ENCODE peak calls at places on chromosomes 11 and 22, in eight cellular contexts. One of them, this sample, is unnamed.

GRCh38 chr22:17606472-17606871 is 22.1 kb downstream of the ATP6V1E1 start:
- DNase-seq in CD8-positive, alpha-beta memory T cell: no peak
- DNase-seq in neuronal stem cell: no peak
- DNase-seq in heart right ventricle: no peak
- DNase-seq in testis: no peak
- DNase-seq in upper lobe of right lung: no peak
- DNase-seq in colonic mucosa: no peak
- DNase-seq in K562: no peak
- DNase-seq in this sample: no peak

GRCh38 chr11:34789196-34789834 is 126.9 kb downstream of the APIP start:
- DNase-seq in testis: no peak
- DNase-seq in colonic mucosa: peak; percentile 59
- DNase-seq in heart right ventricle: no peak
- DNase-seq in upper lobe of right lung: no peak
- DNase-seq in K562: no peak
- DNase-seq in neuronal stem cell: no peak
- DNase-seq in CD8-positive, alpha-beta memory T cell: no peak
- DNase-seq in this sample: no peak

GRCh38 chr11:28346209-28346608 is 238.0 kb downstream of the METTL15 start:
- DNase-seq in heart right ventricle: no peak
- DNase-seq in colonic mucosa: no peak
- DNase-seq in K562: no peak
- DNase-seq in upper lobe of right lung: no peak
- DNase-seq in neuronal stem cell: no peak
- DNase-seq in CD8-positive, alpha-beta memory T cell: no peak
- DNase-seq in testis: no peak
- DNase-seq in this sample: no peak

GRCh38 chr11:100618914-100619313 is 68.2 kb upstream of the ARHGAP42 start:
- DNase-seq in K562: no peak
- DNase-seq in heart right ventricle: no peak
- DNase-seq in colonic mucosa: no peak
- DNase-seq in neuronal stem cell: no peak
- DNase-seq in CD8-positive, alpha-beta memory T cell: no peak
- DNase-seq in testis: no peak
- DNase-seq in upper lobe of right lung: no peak
- DNase-seq in this sample: no peak

GRCh38 chr11:119024430-119025098 is 6.0 kb downstream of the TRAPPC4 start:
- DNase-seq in heart right ventricle: no peak
- DNase-seq in colonic mucosa: no peak
- DNase-seq in upper lobe of right lung: no peak
- DNase-seq in testis: no peak
- DNase-seq in neuronal stem cell: no peak
- DNase-seq in K562: peak; percentile 41
- DNase-seq in CD8-positive, alpha-beta memory T cell: no peak
- DNase-seq in this sample: peak; percentile 46

GRCh38 chr11:120031612-120032600 is 106.0 kb downstream of the TRIM29 start:
- DNase-seq in neuronal stem cell: no peak
- DNase-seq in testis: no peak
- DNase-seq in colonic mucosa: no peak
- DNase-seq in CD8-positive, alpha-beta memory T cell: no peak
- DNase-seq in upper lobe of right lung: no peak
- DNase-seq in heart right ventricle: no peak
- DNase-seq in K562: no peak
- DNase-seq in this sample: no peak

GRCh38 chr11:8477680-8478079 is 116.3 kb downstream of the STK33 start:
- DNase-seq in K562: no peak
- DNase-seq in colonic mucosa: no peak
- DNase-seq in upper lobe of right lung: no peak
- DNase-seq in CD8-positive, alpha-beta memory T cell: no peak
- DNase-seq in neuronal stem cell: no peak
- DNase-seq in heart right ventricle: no peak
- DNase-seq in testis: no peak
- DNase-seq in this sample: no peak

GRCh38 chr11:134119094-134119493 is 50.2 kb downstream of the JAM3 start:
- DNase-seq in K562: no peak
- DNase-seq in CD8-positive, alpha-beta memory T cell: no peak
- DNase-seq in heart right ventricle: no peak
- DNase-seq in colonic mucosa: no peak
- DNase-seq in testis: no peak
- DNase-seq in upper lobe of right lung: no peak
- DNase-seq in neuronal stem cell: no peak
- DNase-seq in this sample: no peak

GRCh38 chr11:8038811-8039529 is 42.0 kb upstream of the TUB start:
- DNase-seq in heart right ventricle: no peak
- DNase-seq in testis: no peak
- DNase-seq in K562: no peak
- DNase-seq in CD8-positive, alpha-beta memory T cell: no peak
- DNase-seq in colonic mucosa: peak; percentile 7
- DNase-seq in neuronal stem cell: no peak
- DNase-seq in upper lobe of right lung: no peak
- DNase-seq in this sample: no peak

GRCh38 chr11:59144096-59144495 is 1.4 kb downstream of the FAM111A start:
- DNase-seq in heart right ventricle: no peak
- DNase-seq in colonic mucosa: no peak
- DNase-seq in CD8-positive, alpha-beta memory T cell: no peak
- DNase-seq in neuronal stem cell: no peak
- DNase-seq in K562: no peak
- DNase-seq in upper lobe of right lung: no peak
- DNase-seq in testis: no peak
- DNase-seq in this sample: no peak

GRCh38 chr22:33811686-33812085 is 108.6 kb downstream of the LARGE1 start:
- DNase-seq in CD8-positive, alpha-beta memory T cell: no peak
- DNase-seq in testis: peak; percentile 17
- DNase-seq in upper lobe of right lung: no peak
- DNase-seq in heart right ventricle: peak; percentile 23
- DNase-seq in neuronal stem cell: no peak
- DNase-seq in K562: no peak
- DNase-seq in colonic mucosa: peak; percentile 50
- DNase-seq in this sample: peak; percentile 75

GRCh38 chr11:8318536-8318935 is 54.9 kb upstream of the LMO1 start:
- DNase-seq in testis: no peak
- DNase-seq in heart right ventricle: no peak
- DNase-seq in upper lobe of right lung: no peak
- DNase-seq in K562: peak; percentile 47
- DNase-seq in colonic mucosa: no peak
- DNase-seq in neuronal stem cell: no peak
- DNase-seq in CD8-positive, alpha-beta memory T cell: no peak
- DNase-seq in this sample: no peak

GRCh38 chr11:19631657-19632325 is 80.8 kb upstream of the NAV2 start:
- DNase-seq in K562: no peak
- DNase-seq in neuronal stem cell: no peak
- DNase-seq in heart right ventricle: no peak
- DNase-seq in upper lobe of right lung: no peak
- DNase-seq in colonic mucosa: no peak
- DNase-seq in testis: no peak
- DNase-seq in CD8-positive, alpha-beta memory T cell: no peak
- DNase-seq in this sample: no peak

GRCh38 chr22:42313204-42313603 is 42.8 kb upstream of the TCF20 start:
- DNase-seq in upper lobe of right lung: no peak
- DNase-seq in K562: no peak
- DNase-seq in neuronal stem cell: no peak
- DNase-seq in testis: no peak
- DNase-seq in colonic mucosa: no peak
- DNase-seq in heart right ventricle: no peak
- DNase-seq in CD8-positive, alpha-beta memory T cell: no peak
- DNase-seq in this sample: no peak
- H3K4me1 ChIP-seq in upper lobe of right lung: no peaks in the 10 kb centered on the region
- H3K4me1 ChIP-seq in K562: peaks cover 20% of the 10 kb centered on the region
- H3K4me1 ChIP-seq in neuronal stem cell: peaks cover 56% of the 10 kb centered on the region
- H3K4me1 ChIP-seq in testis: no peaks in the 10 kb centered on the region
- H3K4me1 ChIP-seq in colonic mucosa: peaks cover 8% of the 10 kb centered on the region
- H3K4me1 ChIP-seq in heart right ventricle: no peaks in the 10 kb centered on the region
- H3K4me1 ChIP-seq in CD8-positive, alpha-beta memory T cell: peaks cover 58% of the 10 kb centered on the region
- H3K4me1 ChIP-seq in this sample: no peaks in the 10 kb centered on the region

GRCh38 chr11:94144233-94144632 is 15.6 kb downstream of the PANX1 start:
- DNase-seq in upper lobe of right lung: no peak
- DNase-seq in CD8-positive, alpha-beta memory T cell: no peak
- DNase-seq in testis: no peak
- DNase-seq in heart right ventricle: no peak
- DNase-seq in neuronal stem cell: no peak
- DNase-seq in colonic mucosa: no peak
- DNase-seq in K562: no peak
- DNase-seq in this sample: no peak

GRCh38 chr11:94144664-94145063 is 16.0 kb downstream of the PANX1 start:
- DNase-seq in upper lobe of right lung: no peak
- DNase-seq in colonic mucosa: no peak
- DNase-seq in neuronal stem cell: no peak
- DNase-seq in heart right ventricle: no peak
- DNase-seq in CD8-positive, alpha-beta memory T cell: no peak
- DNase-seq in testis: no peak
- DNase-seq in K562: no peak
- DNase-seq in this sample: no peak

GRCh38 chr11:94147433-94147845 is 18.8 kb downstream of the PANX1 start:
- DNase-seq in heart right ventricle: no peak
- DNase-seq in upper lobe of right lung: no peak
- DNase-seq in K562: no peak
- DNase-seq in testis: peak; percentile 38
- DNase-seq in colonic mucosa: no peak
- DNase-seq in neuronal stem cell: no peak
- DNase-seq in CD8-positive, alpha-beta memory T cell: no peak
- DNase-seq in this sample: no peak

GRCh38 chr11:94145431-94145830 is 16.8 kb downstream of the PANX1 start:
- DNase-seq in K562: no peak
- DNase-seq in neuronal stem cell: no peak
- DNase-seq in heart right ventricle: no peak
- DNase-seq in testis: no peak
- DNase-seq in CD8-positive, alpha-beta memory T cell: no peak
- DNase-seq in upper lobe of right lung: no peak
- DNase-seq in colonic mucosa: no peak
- DNase-seq in this sample: no peak

DNA sequence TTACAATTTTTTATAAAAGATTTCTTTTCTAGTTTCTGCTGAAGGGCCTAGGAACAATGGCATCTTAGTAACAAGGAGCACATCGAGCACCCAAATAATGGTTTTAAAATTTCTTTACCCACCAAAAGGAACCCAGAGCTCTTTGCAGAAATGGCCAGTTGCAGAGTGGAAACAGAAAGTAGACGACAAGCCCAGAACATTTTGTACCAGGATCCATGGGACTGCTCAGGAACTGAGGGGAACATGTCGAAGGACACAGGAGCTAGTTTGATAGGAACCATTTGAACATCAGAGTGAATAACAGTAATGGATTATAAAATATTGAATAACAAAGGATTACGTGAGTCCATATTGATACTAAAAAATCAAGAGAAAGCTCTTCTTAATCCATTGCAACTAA is 17.3 kb downstream of the PANX1 start:
- DNase-seq in neuronal stem cell: no peak
- DNase-seq in heart right ventricle: no peak
- DNase-seq in testis: no peak
- DNase-seq in K562: no peak
- DNase-seq in CD8-positive, alpha-beta memory T cell: no peak
- DNase-seq in colonic mucosa: no peak
- DNase-seq in upper lobe of right lung: no peak
- DNase-seq in this sample: no peak
- H3K4me1 ChIP-seq in neuronal stem cell: peaks cover 5% of the 10 kb centered on the region
- H3K4me1 ChIP-seq in heart right ventricle: peaks cover 94% of the 10 kb centered on the region
- H3K4me1 ChIP-seq in testis: peaks cover 35% of the 10 kb centered on the region
- H3K4me1 ChIP-seq in K562: peaks cover 19% of the 10 kb centered on the region
- H3K4me1 ChIP-seq in CD8-positive, alpha-beta memory T cell: peaks cover 15% of the 10 kb centered on the region
- H3K4me1 ChIP-seq in colonic mucosa: no peaks in the 10 kb centered on the region
- H3K4me1 ChIP-seq in upper lobe of right lung: peaks cover 19% of the 10 kb centered on the region
- H3K4me1 ChIP-seq in this sample: peaks cover 8% of the 10 kb centered on the region

GRCh38 chr22:45312856-45313255 is 3.1 kb downstream of the FAM118A start:
- DNase-seq in upper lobe of right lung: no peak
- DNase-seq in CD8-positive, alpha-beta memory T cell: no peak
- DNase-seq in testis: no peak
- DNase-seq in colonic mucosa: no peak
- DNase-seq in heart right ventricle: no peak
- DNase-seq in neuronal stem cell: no peak
- DNase-seq in K562: no peak
- DNase-seq in this sample: no peak
- H3K4me1 ChIP-seq in upper lobe of right lung: peaks cover 25% of the 10 kb centered on the region
- H3K4me1 ChIP-seq in CD8-positive, alpha-beta memory T cell: peaks cover 55% of the 10 kb centered on the region
- H3K4me1 ChIP-seq in testis: peaks cover 26% of the 10 kb centered on the region
- H3K4me1 ChIP-seq in colonic mucosa: peaks cover 4% of the 10 kb centered on the region
- H3K4me1 ChIP-seq in heart right ventricle: peaks cover 55% of the 10 kb centered on the region
- H3K4me1 ChIP-seq in neuronal stem cell: peaks cover 19% of the 10 kb centered on the region
- H3K4me1 ChIP-seq in K562: peaks cover 49% of the 10 kb centered on the region
- H3K4me1 ChIP-seq in this sample: peaks cover 21% of the 10 kb centered on the region

GRCh38 chr22:28795932-28796856 is 4.2 kb downstream of the XBP1 start:
- DNase-seq in colonic mucosa: no peak
- DNase-seq in neuronal stem cell: no peak
- DNase-seq in testis: no peak
- DNase-seq in upper lobe of right lung: no peak
- DNase-seq in heart right ventricle: no peak
- DNase-seq in K562: no peak
- DNase-seq in CD8-positive, alpha-beta memory T cell: no peak
- DNase-seq in this sample: no peak
- H3K4me1 ChIP-seq in colonic mucosa: no peaks in the 10 kb centered on the region
- H3K4me1 ChIP-seq in neuronal stem cell: no peaks in the 10 kb centered on the region
- H3K4me1 ChIP-seq in testis: peaks cover 5% of the 10 kb centered on the region
- H3K4me1 ChIP-seq in upper lobe of right lung: peaks cover 46% of the 10 kb centered on the region
- H3K4me1 ChIP-seq in heart right ventricle: peaks cover 75% of the 10 kb centered on the region
- H3K4me1 ChIP-seq in K562: peaks cover 5% of the 10 kb centered on the region
- H3K4me1 ChIP-seq in CD8-positive, alpha-beta memory T cell: peaks cover 60% of the 10 kb centered on the region
- H3K4me1 ChIP-seq in this sample: peaks cover 22% of the 10 kb centered on the region

GRCh38 chr11:114160884-114161283 is 101.4 kb downstream of the ZBTB16 start:
- DNase-seq in heart right ventricle: no peak
- DNase-seq in K562: no peak
- DNase-seq in CD8-positive, alpha-beta memory T cell: no peak
- DNase-seq in neuronal stem cell: no peak
- DNase-seq in upper lobe of right lung: no peak
- DNase-seq in testis: no peak
- DNase-seq in colonic mucosa: no peak
- DNase-seq in this sample: no peak

GRCh38 chr11:114158886-114159285 is 99.4 kb downstream of the ZBTB16 start:
- DNase-seq in testis: no peak
- DNase-seq in neuronal stem cell: no peak
- DNase-seq in upper lobe of right lung: no peak
- DNase-seq in CD8-positive, alpha-beta memory T cell: no peak
- DNase-seq in heart right ventricle: no peak
- DNase-seq in K562: no peak
- DNase-seq in colonic mucosa: no peak
- DNase-seq in this sample: no peak

GRCh38 chr11:114159802-114160588 is 100.5 kb downstream of the ZBTB16 start:
- DNase-seq in heart right ventricle: peak; percentile 99
- DNase-seq in neuronal stem cell: no peak
- DNase-seq in K562: peak; percentile 91
- DNase-seq in upper lobe of right lung: peak; percentile 99
- DNase-seq in colonic mucosa: peak; percentile 100
- DNase-seq in CD8-positive, alpha-beta memory T cell: peak; percentile 91
- DNase-seq in testis: peak; percentile 98
- DNase-seq in this sample: peak; percentile 99

GRCh38 chr11:114157476-114158050 is 98.1 kb downstream of the ZBTB16 start:
- DNase-seq in upper lobe of right lung: no peak
- DNase-seq in colonic mucosa: no peak
- DNase-seq in CD8-positive, alpha-beta memory T cell: no peak
- DNase-seq in heart right ventricle: no peak
- DNase-seq in testis: no peak
- DNase-seq in neuronal stem cell: no peak
- DNase-seq in K562: no peak
- DNase-seq in this sample: no peak

DNA sequence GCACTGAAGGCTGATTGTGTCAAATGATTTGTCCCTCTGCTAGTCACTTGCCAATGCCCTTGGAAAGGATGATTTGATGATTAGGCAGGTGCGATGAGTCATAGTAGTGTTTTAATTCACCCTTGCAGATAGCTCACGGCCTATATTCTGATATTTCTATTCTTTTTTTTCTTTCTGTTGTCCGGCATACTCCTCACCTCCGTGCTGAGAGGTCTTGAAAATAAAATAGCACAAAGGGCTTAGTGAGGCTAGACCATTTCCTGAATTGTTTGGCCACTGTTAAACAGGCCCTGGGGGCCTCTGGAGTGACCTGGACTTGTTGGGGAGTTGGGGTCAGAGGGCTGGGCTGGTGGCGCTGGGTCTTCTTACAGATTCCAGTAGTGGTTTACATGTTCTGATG is 99.8 kb downstream of the ZBTB16 start:
- DNase-seq in neuronal stem cell: no peak
- DNase-seq in testis: no peak
- DNase-seq in heart right ventricle: no peak
- DNase-seq in K562: no peak
- DNase-seq in colonic mucosa: no peak
- DNase-seq in upper lobe of right lung: no peak
- DNase-seq in CD8-positive, alpha-beta memory T cell: no peak
- DNase-seq in this sample: no peak
- H3K4me1 ChIP-seq in neuronal stem cell: peaks cover 26% of the 10 kb centered on the region
- H3K4me1 ChIP-seq in testis: peaks cover 71% of the 10 kb centered on the region
- H3K4me1 ChIP-seq in heart right ventricle: peaks cover 99% of the 10 kb centered on the region
- H3K4me1 ChIP-seq in K562: peaks cover 16% of the 10 kb centered on the region
- H3K4me1 ChIP-seq in colonic mucosa: peaks cover 30% of the 10 kb centered on the region
- H3K4me1 ChIP-seq in upper lobe of right lung: peaks cover 93% of the 10 kb centered on the region
- H3K4me1 ChIP-seq in CD8-positive, alpha-beta memory T cell: peaks cover 53% of the 10 kb centered on the region
- H3K4me1 ChIP-seq in this sample: peaks cover 94% of the 10 kb centered on the region

This sample was measured in adrenal gland.